ENCODE peak calls at places on chromosomes 1 and 21, in five cellular contexts. H, X, S, F and Z are unnamed samples. For H3K27me3, the result is how much of the 10 kb centered on the place peaks cover.

GRCh38 chr21:31894441-31894840 is 21.6 kb downstream of the HUNK start:
- DNase-seq in S (no peak), X (no peak), F (no peak), H (no peak), Z (no peak)

GRCh38 chr1:41950820-41951219 is 32.1 kb upstream of the HIVEP3 start:
- DNase-seq in H (no peak), S (no peak), X (peak), F (no peak), Z (no peak)

GRCh38 chr1:33036051-33036525 is 595 bp downstream of the AK2 start:
- DNase-seq in S (no peak), X (peak), F (no peak), H (no peak), Z (no peak)

GRCh38 chr1:212699839-212700596 is at the start of gene BATF3:
- DNase-seq in H (peak), X (no peak), S (peak), F (peak), Z (peak)

GRCh38 chr1:198677027-198677426 is 38.2 kb downstream of the PTPRC start:
- DNase-seq in H (no peak), F (no peak), X (no peak), S (no peak), Z (no peak)

GRCh38 chr1:32010246-32010645 is 3.4 kb upstream of the KHDRBS1 start:
- DNase-seq in X (no peak), S (no peak), H (no peak), F (no peak), Z (no peak)

GRCh38 chr1:245051349-245052221 is 103.2 kb upstream of the KIF26B start:
- DNase-seq in F (peak), X (peak), S (peak), H (no peak), Z (no peak)

GRCh38 chr1:158719664-158720063 is 856 bp downstream of the OR6K3 start:
- DNase-seq in S (no peak), F (no peak), H (no peak), X (no peak), Z (no peak)

GRCh38 chr1:1616045-1616821 is 933 bp downstream of the MIB2 start:
- DNase-seq in S (no peak), X (peak), F (peak), H (peak), Z (peak)

GRCh38 chr1:34885405-34886247 is 26.1 kb upstream of the SMIM12 start:
- DNase-seq in H (peak), S (peak), F (no peak), X (no peak), Z (peak)

GRCh38 chr1:71621785-71622184 is 541.0 kb upstream of the ZRANB2 start:
- DNase-seq in X (peak), F (no peak), S (no peak), H (no peak), Z (no peak)

GRCh38 chr1:185632659-185633428 is 101.3 kb upstream of the HMCN1 start:
- DNase-seq in S (no peak), X (peak), F (no peak), H (no peak), Z (no peak)

GRCh38 chr1:197787056-197787455 is 11.8 kb upstream of the DENND1B start:
- DNase-seq in H (no peak), F (no peak), S (no peak), X (peak), Z (no peak)

GRCh38 chr1:145901312-145902021 is 8.4 kb downstream of the ITGA10 start:
- DNase-seq in H (no peak), F (no peak), S (no peak), X (no peak), Z (no peak)

GRCh38 chr1:109712321-109712864 is 342 bp downstream of the GSTM5 start:
- DNase-seq in X (no peak), H (no peak), S (no peak), F (no peak), Z (no peak)

GRCh38 chr1:171218661-171219060 is 29.6 kb upstream of the FMO1 start:
- DNase-seq in F (no peak), H (no peak), X (no peak), S (no peak), Z (no peak)

GRCh38 chr1:18398791-18399551 is 81.8 kb upstream of the KLHDC7A start:
- DNase-seq in S (no peak), H (no peak), X (no peak), F (no peak), Z (no peak)

GRCh38 chr1:202505356-202505755 is 156.9 kb downstream of the PPP1R12B start:
- DNase-seq in S (no peak), X (peak), F (peak), H (no peak), Z (no peak)

GRCh38 chr1:2495026-2495425 is 18.9 kb downstream of the PLCH2 start:
- DNase-seq in F (no peak), S (no peak), X (no peak), H (no peak), Z (no peak)

GRCh38 chr1:117607471-117607870 is 1.6 kb downstream of the TENT5C start:
- DNase-seq in F (no peak), H (peak), S (no peak), X (no peak), Z (peak)

GRCh38 chr1:9108056-9108665 is 20.7 kb downstream of the GPR157 start:
- DNase-seq in H (no peak), X (no peak), S (no peak), F (no peak), Z (no peak)

GRCh38 chr1:9105336-9105867 is 23.5 kb downstream of the GPR157 start:
- DNase-seq in S (no peak), X (no peak), H (no peak), F (no peak), Z (no peak)

GRCh38 chr1:9106286-9106685 is 22.6 kb downstream of the GPR157 start:
- DNase-seq in X (no peak), H (no peak), S (no peak), F (no peak), Z (no peak)

GRCh38 chr1:9110669-9111356 is 18.1 kb downstream of the GPR157 start:
- DNase-seq in H (peak), X (peak), S (peak), F (peak), Z (peak)

DNA sequence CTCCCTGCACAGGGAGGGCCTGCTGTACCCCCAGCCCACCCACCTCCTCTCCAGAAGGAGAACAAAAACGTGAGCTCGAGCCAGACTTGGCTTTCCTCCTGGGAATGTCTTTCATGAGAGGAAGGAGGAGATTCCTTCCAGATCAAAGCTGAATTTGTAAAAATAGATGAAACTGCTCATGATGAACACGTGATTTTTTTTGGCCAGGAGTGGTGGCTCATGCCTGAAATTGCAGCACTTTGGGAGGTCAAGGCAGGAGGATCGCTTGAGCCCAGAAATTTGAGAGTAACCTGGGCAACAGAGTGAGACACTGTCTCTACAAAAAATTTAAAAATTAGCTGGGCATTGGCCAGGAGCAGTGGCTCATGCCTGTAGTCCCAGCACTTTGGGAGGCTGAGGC is 21.7 kb downstream of the GPR157 start:
- DNase-seq in X (no peak), S (no peak), H (no peak), F (no peak), Z (no peak)
- H3K27me3 ChIP-seq in X (under half), S (under half), H (under half), F (under half), Z (under half)

DNA sequence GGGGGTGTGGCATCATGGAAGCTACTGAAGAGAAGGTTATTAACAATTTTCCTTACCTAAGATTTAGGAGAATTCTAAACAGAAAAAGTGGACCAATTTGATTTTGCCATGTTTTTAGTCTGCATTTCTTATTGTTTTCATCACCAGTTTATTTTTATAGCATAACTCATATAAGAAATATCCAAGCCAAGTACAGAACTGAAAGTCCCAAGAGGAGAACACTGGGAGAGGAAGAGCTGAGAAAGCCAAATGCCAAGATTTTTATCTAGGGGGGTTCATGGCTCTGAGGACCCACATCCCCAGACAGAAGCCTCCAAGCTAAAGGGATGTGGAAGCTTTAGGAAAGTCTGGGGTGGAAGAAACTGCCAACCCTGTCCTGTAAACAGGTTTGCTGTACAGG is 109.5 kb upstream of the DUSP10 start:
- DNase-seq in S (no peak), F (no peak), H (no peak), X (peak), Z (no peak)
- H3K4me3 ChIP-seq in S (no peak), F (no peak), H (no peak), X (no peak), Z (no peak)

GRCh38 chr1:36849956-36850355 is 184.4 kb downstream of the GRIK3 start:
- DNase-seq in F (no peak), X (no peak), S (no peak), H (no peak), Z (no peak)

GRCh38 chr1:36851087-36851486 is 183.2 kb downstream of the GRIK3 start:
- DNase-seq in X (no peak), S (no peak), F (no peak), H (no peak), Z (no peak)

GRCh38 chr1:36856126-36856525 is 178.2 kb downstream of the GRIK3 start:
- DNase-seq in X (no peak), F (no peak), H (no peak), S (no peak), Z (no peak)

GRCh38 chr1:36855699-36856098 is 178.6 kb downstream of the GRIK3 start:
- DNase-seq in H (no peak), X (no peak), F (no peak), S (no peak), Z (no peak)

GRCh38 chr1:36852586-36852985 is 181.7 kb downstream of the GRIK3 start:
- DNase-seq in X (no peak), H (no peak), S (no peak), F (no peak), Z (no peak)
- H3K27me3 ChIP-seq in X (under half), H (under half), S (half or more), F (under half), Z (under half)

DNA sequence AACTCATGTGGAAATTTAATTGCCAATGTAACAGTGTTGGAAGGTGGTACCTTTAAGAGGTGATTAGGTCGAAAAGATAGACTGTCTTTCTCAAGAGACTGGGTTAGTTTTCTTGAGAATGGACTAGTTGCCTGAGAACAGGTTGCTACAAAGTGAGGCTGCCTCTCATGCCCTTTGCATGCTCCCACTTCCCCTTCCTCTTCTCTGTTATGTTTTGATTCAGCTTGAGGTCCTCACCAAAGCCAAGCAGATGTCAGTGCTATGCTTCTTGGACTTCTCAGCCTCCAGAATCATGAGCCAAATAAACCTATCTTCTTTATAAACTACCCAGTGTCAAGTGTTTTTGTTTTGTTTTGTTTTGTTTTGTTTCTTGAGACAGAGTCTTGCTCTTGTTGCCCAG is 187.0 kb upstream of the RUNX1 start:
- DNase-seq in S (no peak), X (no peak), F (no peak), H (no peak), Z (no peak)
- H3K4me3 ChIP-seq in S (no peak), X (no peak), F (no peak), H (no peak), Z (no peak)

DNA sequence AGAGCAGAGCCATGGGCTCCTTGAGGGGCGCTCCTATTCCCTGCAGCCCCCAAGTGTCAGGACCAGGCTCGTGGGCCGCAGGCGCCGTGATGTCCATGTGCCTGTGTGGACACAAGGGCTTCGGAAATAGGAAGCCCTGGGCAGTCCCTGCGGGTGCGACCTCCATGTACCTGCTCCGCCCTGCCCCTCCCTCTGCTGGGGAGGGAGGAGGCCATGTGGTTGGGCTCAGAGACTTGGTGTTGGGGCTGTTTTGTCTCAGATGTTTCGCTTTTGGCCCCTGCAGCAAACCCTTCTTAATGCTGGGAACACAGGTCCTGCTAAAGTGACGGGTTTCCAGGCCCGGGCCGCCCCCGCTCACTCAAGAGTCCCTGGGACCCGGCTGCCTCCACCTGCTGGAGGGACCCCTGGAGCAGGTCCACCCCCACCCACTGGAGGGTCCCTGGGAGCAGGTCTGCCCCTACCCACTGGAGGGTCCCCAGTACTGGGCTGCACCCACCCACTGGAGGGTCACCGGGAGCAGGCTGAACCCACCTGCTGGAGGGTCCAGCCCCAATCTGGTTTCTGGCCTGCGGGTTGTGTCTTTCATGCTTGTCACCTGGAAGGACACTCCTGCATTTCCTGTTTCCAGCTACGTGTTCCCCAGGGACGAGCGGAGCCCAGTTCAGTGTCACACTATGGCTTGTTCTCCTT is 156.5 kb downstream of the PEX14 start:
- DNase-seq in F (peak), S (peak), H (no peak), X (no peak), Z (no peak)
- H3K27me3 ChIP-seq in F (under half), S (under half), H (under half), X (under half), Z (under half)

DNA sequence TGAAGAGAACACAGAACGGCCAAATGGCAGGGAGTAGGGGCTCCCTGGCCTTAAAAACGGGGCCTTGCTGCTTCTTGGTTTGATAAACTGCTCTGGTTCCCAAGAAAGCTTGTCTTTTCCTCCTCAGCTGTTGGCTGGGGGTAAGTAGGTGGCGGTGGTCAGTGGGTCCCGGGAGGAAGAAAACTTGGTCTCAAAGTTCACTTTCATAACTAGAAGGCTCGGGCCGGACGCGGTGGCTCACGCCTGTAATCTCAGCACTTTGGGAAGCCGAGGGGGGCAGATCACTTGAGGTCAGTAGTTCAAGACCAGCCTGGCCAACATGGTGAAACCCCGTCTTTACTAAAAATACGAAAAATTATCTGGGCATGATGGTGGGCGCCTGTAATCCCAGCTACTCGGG is 47.3 kb upstream of the CTBS start:
- DNase-seq in S (no peak), X (no peak), F (peak), H (no peak), Z (no peak)
- H3K4me3 ChIP-seq in S (no peak), X (no peak), F (no peak), H (no peak), Z (no peak)

GRCh38 chr1:205003358-205004145 is 39.5 kb upstream of the CNTN2 start:
- DNase-seq in S (no peak), H (no peak), X (no peak), F (no peak), Z (no peak)

GRCh38 chr1:205009666-205010065 is 33.3 kb upstream of the CNTN2 start:
- DNase-seq in F (no peak), X (no peak), H (no peak), S (no peak), Z (no peak)

GRCh38 chr1:205008896-205009295 is 34.1 kb upstream of the CNTN2 start:
- DNase-seq in F (no peak), H (no peak), S (no peak), X (no peak), Z (no peak)

GRCh38 chr1:205001101-205001620 is 41.9 kb upstream of the CNTN2 start:
- DNase-seq in H (no peak), X (no peak), S (no peak), F (no peak), Z (no peak)

DNA sequence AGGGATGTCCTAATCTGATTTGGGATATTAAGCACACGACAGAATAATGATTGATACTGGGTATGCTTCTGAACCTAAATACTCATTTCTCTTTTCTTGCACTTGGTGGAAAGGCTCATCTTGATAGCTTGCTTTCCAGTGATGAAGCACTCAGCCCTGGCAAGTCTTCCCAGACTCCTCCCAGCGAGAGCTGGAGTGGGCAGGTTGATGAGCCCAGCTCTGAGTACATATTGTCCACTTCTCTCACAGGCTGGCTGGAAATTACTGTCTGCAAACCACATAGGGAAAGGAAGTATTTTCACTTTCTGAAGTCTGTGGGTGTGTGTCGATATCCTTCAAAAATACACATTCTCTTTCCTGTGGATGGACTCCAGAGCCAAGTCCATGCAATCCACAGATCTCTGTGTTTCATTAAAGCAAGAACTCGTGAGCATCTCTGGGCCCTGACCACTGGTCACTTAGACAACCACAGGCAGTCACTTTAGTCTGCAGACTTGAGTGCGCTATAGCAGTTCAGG is 38.7 kb upstream of the CNTN2 start:
- DNase-seq in H (no peak), X (no peak), F (no peak), S (no peak), Z (no peak)
- H3K27me3 ChIP-seq in H (under half), X (half or more), F (under half), S (under half), Z (under half)